ENCODE peak calls at places on chromosomes 16 and 17, in eight cellular contexts. One of them, this sample, is unnamed.

GRCh38 chr17:46878055-46878454 is 26.7 kb downstream of the WNT9B start:
- DNase-seq in cardiac fibroblast: no peak
- DNase-seq in cardiac muscle cell: no peak
- DNase-seq in heart right ventricle: peak
- DNase-seq in AG04450: no peak
- DNase-seq in left lung: peak
- DNase-seq in fibroblast of pulmonary artery: no peak
- DNase-seq in left ventricle myocardium inferior: peak
- DNase-seq in this sample: peak

GRCh38 chr17:38600416-38600815 is 5.3 kb downstream of the SRCIN1 start:
- DNase-seq in cardiac fibroblast: no peak
- DNase-seq in cardiac muscle cell: no peak
- DNase-seq in heart right ventricle: no peak
- DNase-seq in AG04450: no peak
- DNase-seq in left lung: no peak
- DNase-seq in fibroblast of pulmonary artery: no peak
- DNase-seq in left ventricle myocardium inferior: no peak
- DNase-seq in this sample: no peak

GRCh38 chr17:63702223-63702577 is 2.3 kb upstream of the LIMD2 start:
- DNase-seq in cardiac fibroblast: no peak
- DNase-seq in cardiac muscle cell: no peak
- DNase-seq in heart right ventricle: no peak
- DNase-seq in AG04450: no peak
- DNase-seq in left lung: peak
- DNase-seq in fibroblast of pulmonary artery: no peak
- DNase-seq in left ventricle myocardium inferior: no peak
- DNase-seq in this sample: no peak

GRCh38 chr16:87581867-87582220 is 20.5 kb upstream of the JPH3 start:
- DNase-seq in cardiac fibroblast: peak
- DNase-seq in cardiac muscle cell: no peak
- DNase-seq in heart right ventricle: peak
- DNase-seq in AG04450: peak
- DNase-seq in left lung: peak
- DNase-seq in fibroblast of pulmonary artery: peak
- DNase-seq in left ventricle myocardium inferior: peak
- DNase-seq in this sample: no peak

GRCh38 chr17:79924639-79924976 is 85.4 kb upstream of the CBX4 start:
- DNase-seq in cardiac fibroblast: no peak
- DNase-seq in cardiac muscle cell: no peak
- DNase-seq in heart right ventricle: no peak
- DNase-seq in AG04450: no peak
- DNase-seq in left lung: no peak
- DNase-seq in fibroblast of pulmonary artery: no peak
- DNase-seq in left ventricle myocardium inferior: no peak
- DNase-seq in this sample: no peak

GRCh38 chr17:31490019-31490383 is 98.5 kb downstream of the RAB11FIP4 start:
- DNase-seq in cardiac fibroblast: no peak
- DNase-seq in cardiac muscle cell: no peak
- DNase-seq in heart right ventricle: no peak
- DNase-seq in AG04450: no peak
- DNase-seq in left lung: no peak
- DNase-seq in fibroblast of pulmonary artery: no peak
- DNase-seq in left ventricle myocardium inferior: no peak
- DNase-seq in this sample: no peak

GRCh38 chr17:55527520-55528118 is 16.4 kb upstream of the SMIM36 start:
- DNase-seq in cardiac fibroblast: peak
- DNase-seq in cardiac muscle cell: peak
- DNase-seq in heart right ventricle: no peak
- DNase-seq in AG04450: peak
- DNase-seq in left lung: no peak
- DNase-seq in fibroblast of pulmonary artery: peak
- DNase-seq in left ventricle myocardium inferior: no peak
- DNase-seq in this sample: no peak

GRCh38 chr17:80861892-80862291 is 129.7 kb upstream of the CHMP6 start:
- DNase-seq in cardiac fibroblast: peak
- DNase-seq in cardiac muscle cell: peak
- DNase-seq in heart right ventricle: no peak
- DNase-seq in AG04450: no peak
- DNase-seq in left lung: peak
- DNase-seq in fibroblast of pulmonary artery: peak
- DNase-seq in left ventricle myocardium inferior: no peak
- DNase-seq in this sample: no peak

GRCh38 chr16:15971435-15971805 is 22.0 kb downstream of the ABCC1 start:
- DNase-seq in cardiac fibroblast: no peak
- DNase-seq in cardiac muscle cell: no peak
- DNase-seq in heart right ventricle: no peak
- DNase-seq in AG04450: no peak
- DNase-seq in left lung: no peak
- DNase-seq in fibroblast of pulmonary artery: no peak
- DNase-seq in left ventricle myocardium inferior: no peak
- DNase-seq in this sample: no peak

GRCh38 chr16:85888405-85889331 is 10.3 kb upstream of the IRF8 start:
- DNase-seq in cardiac fibroblast: peak
- DNase-seq in cardiac muscle cell: no peak
- DNase-seq in heart right ventricle: no peak
- DNase-seq in AG04450: no peak
- DNase-seq in left lung: no peak
- DNase-seq in fibroblast of pulmonary artery: peak
- DNase-seq in left ventricle myocardium inferior: no peak
- DNase-seq in this sample: peak

GRCh38 chr17:12896386-12896785 is 107.1 kb downstream of the ARHGAP44 start:
- DNase-seq in cardiac fibroblast: no peak
- DNase-seq in cardiac muscle cell: no peak
- DNase-seq in heart right ventricle: no peak
- DNase-seq in AG04450: no peak
- DNase-seq in left lung: no peak
- DNase-seq in fibroblast of pulmonary artery: no peak
- DNase-seq in left ventricle myocardium inferior: no peak
- DNase-seq in this sample: no peak

GRCh38 chr17:74368341-74369152 is 1.2 kb downstream of the GPR142 start:
- DNase-seq in cardiac fibroblast: peak
- DNase-seq in cardiac muscle cell: peak
- DNase-seq in heart right ventricle: peak
- DNase-seq in AG04450: no peak
- DNase-seq in left lung: peak
- DNase-seq in fibroblast of pulmonary artery: peak
- DNase-seq in left ventricle myocardium inferior: peak
- DNase-seq in this sample: peak

GRCh38 chr16:64167851-64168770 is 953.8 kb downstream of the CDH11 start:
- DNase-seq in cardiac fibroblast: no peak
- DNase-seq in cardiac muscle cell: no peak
- DNase-seq in heart right ventricle: no peak
- DNase-seq in AG04450: no peak
- DNase-seq in left lung: no peak
- DNase-seq in fibroblast of pulmonary artery: no peak
- DNase-seq in left ventricle myocardium inferior: no peak
- DNase-seq in this sample: no peak

GRCh38 chr17:41444640-41445039 is 3.9 kb upstream of the KRT38 start:
- DNase-seq in cardiac fibroblast: no peak
- DNase-seq in cardiac muscle cell: no peak
- DNase-seq in heart right ventricle: no peak
- DNase-seq in AG04450: no peak
- DNase-seq in left lung: no peak
- DNase-seq in fibroblast of pulmonary artery: no peak
- DNase-seq in left ventricle myocardium inferior: no peak
- DNase-seq in this sample: no peak

GRCh38 chr17:45940826-45941225 is 46.5 kb downstream of the MAPT start:
- DNase-seq in cardiac fibroblast: peak
- DNase-seq in cardiac muscle cell: no peak
- DNase-seq in heart right ventricle: no peak
- DNase-seq in AG04450: no peak
- DNase-seq in left lung: peak
- DNase-seq in fibroblast of pulmonary artery: no peak
- DNase-seq in left ventricle myocardium inferior: no peak
- DNase-seq in this sample: no peak

GRCh38 chr16:49467540-49468372 is 94.2 kb downstream of the C16orf78 start:
- DNase-seq in cardiac fibroblast: no peak
- DNase-seq in cardiac muscle cell: no peak
- DNase-seq in heart right ventricle: no peak
- DNase-seq in AG04450: no peak
- DNase-seq in left lung: no peak
- DNase-seq in fibroblast of pulmonary artery: no peak
- DNase-seq in left ventricle myocardium inferior: no peak
- DNase-seq in this sample: no peak

GRCh38 chr17:63698886-63699637 is 863 bp downstream of the LIMD2 start:
- DNase-seq in cardiac fibroblast: peak
- DNase-seq in cardiac muscle cell: no peak
- DNase-seq in heart right ventricle: peak
- DNase-seq in AG04450: no peak
- DNase-seq in left lung: peak
- DNase-seq in fibroblast of pulmonary artery: peak
- DNase-seq in left ventricle myocardium inferior: peak
- DNase-seq in this sample: peak

GRCh38 chr16:31351246-31351936 is 3.6 kb upstream of the ITGAX start:
- DNase-seq in cardiac fibroblast: no peak
- DNase-seq in cardiac muscle cell: no peak
- DNase-seq in heart right ventricle: no peak
- DNase-seq in AG04450: no peak
- DNase-seq in left lung: no peak
- DNase-seq in fibroblast of pulmonary artery: no peak
- DNase-seq in left ventricle myocardium inferior: no peak
- DNase-seq in this sample: peak

DNA sequence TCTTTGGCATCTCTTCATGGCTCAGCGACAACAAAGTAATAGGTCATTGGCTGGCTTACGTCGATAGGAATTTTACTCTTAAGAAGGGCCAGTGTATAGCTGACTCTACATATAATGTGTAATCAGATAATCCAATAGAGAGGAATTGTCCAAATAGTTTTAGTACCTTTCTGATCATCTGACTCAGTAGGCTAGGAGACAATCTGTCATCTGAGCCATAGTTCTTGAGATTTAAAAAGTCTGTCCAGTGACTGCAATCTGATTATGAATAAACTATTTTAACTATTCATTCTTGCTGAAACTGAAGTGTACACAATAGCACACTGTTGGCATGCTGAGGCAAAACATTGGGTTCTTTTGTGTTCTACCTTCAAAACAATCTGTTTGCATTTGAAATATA is 21.4 kb upstream of the NOL11 start:
- DNase-seq in cardiac fibroblast: no peak
- DNase-seq in cardiac muscle cell: no peak
- DNase-seq in heart right ventricle: no peak
- DNase-seq in AG04450: no peak
- DNase-seq in left lung: no peak
- DNase-seq in fibroblast of pulmonary artery: no peak
- DNase-seq in left ventricle myocardium inferior: no peak
- DNase-seq in this sample: no peak
- TF ChIP-seq CTCF in cardiac fibroblast: no peak
- TF ChIP-seq CTCF in cardiac muscle cell: no peak
- TF ChIP-seq CTCF in heart right ventricle: no peak
- TF ChIP-seq CTCF in AG04450: no peak
- TF ChIP-seq CTCF in left lung: no peak
- TF ChIP-seq CTCF in fibroblast of pulmonary artery: no peak
- TF ChIP-seq CTCF in left ventricle myocardium inferior: no peak
- TF ChIP-seq CTCF in this sample: no peak

DNA sequence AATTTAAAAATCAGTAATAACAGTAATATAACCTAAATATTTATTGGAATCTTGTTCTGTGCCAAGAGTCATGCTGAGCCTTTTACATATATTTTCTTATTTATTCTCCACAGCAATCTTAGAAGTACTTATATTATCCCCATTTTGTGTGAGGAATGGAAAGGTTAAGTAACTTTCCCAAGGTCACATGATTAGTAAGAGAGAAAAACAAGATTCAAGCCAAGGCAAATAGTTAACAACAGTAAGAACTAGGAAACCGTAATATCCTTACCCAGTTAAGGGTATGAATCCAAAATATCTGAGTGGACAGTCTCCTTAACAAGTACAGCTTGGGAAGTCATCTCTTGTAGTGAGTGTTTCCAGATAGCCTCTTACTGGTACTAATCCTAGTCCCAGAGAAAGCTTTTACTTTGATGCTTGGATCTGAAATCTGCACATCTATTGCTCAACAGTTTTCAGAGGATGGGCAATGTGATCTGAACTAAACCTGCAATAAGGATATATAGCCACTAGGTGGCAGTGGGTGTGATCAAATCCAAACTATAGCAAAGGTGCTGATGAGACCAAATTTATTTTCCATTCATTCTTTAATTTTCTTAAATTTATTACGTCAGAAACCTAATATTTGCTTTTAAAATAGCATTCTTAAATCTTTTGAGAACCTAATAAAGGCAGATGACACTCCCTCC is 23.3 kb downstream of the SHISA6 start:
- DNase-seq in cardiac fibroblast: no peak
- DNase-seq in cardiac muscle cell: no peak
- DNase-seq in heart right ventricle: no peak
- DNase-seq in AG04450: no peak
- DNase-seq in left lung: no peak
- DNase-seq in fibroblast of pulmonary artery: no peak
- DNase-seq in left ventricle myocardium inferior: no peak
- DNase-seq in this sample: no peak
- TF ChIP-seq CTCF in cardiac fibroblast: peak
- TF ChIP-seq CTCF in cardiac muscle cell: no peak
- TF ChIP-seq CTCF in heart right ventricle: peak
- TF ChIP-seq CTCF in AG04450: no peak
- TF ChIP-seq CTCF in left lung: no peak
- TF ChIP-seq CTCF in fibroblast of pulmonary artery: peak
- TF ChIP-seq CTCF in left ventricle myocardium inferior: no peak
- TF ChIP-seq CTCF in this sample: peak

DNA sequence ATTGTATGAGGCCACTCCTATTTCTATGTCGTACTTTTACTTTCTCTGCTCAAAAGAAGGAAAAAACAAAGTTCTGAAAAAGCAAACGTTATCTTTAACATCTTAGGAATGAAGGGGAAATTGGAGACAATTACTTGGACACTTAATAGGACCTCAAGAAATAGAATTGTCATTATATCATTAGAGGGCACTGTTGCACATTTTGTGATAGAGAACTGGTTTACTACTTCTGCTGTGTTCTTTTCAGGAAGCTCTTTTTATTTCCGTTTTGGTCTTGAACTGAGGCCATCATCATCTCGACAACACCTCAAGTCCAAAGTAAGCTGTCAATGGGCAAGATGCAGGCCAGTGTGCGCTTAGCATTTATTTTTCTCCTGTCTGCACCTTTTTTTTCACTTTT is 14.6 kb downstream of the COG4 start:
- DNase-seq in cardiac fibroblast: peak
- DNase-seq in cardiac muscle cell: no peak
- DNase-seq in heart right ventricle: no peak
- DNase-seq in AG04450: no peak
- DNase-seq in left lung: no peak
- DNase-seq in fibroblast of pulmonary artery: peak
- DNase-seq in left ventricle myocardium inferior: no peak
- DNase-seq in this sample: no peak
- TF ChIP-seq CTCF in cardiac fibroblast: no peak
- TF ChIP-seq CTCF in cardiac muscle cell: peak
- TF ChIP-seq CTCF in heart right ventricle: no peak
- TF ChIP-seq CTCF in AG04450: no peak
- TF ChIP-seq CTCF in left lung: no peak
- TF ChIP-seq CTCF in fibroblast of pulmonary artery: peak
- TF ChIP-seq CTCF in left ventricle myocardium inferior: peak
- TF ChIP-seq CTCF in this sample: peak

DNA sequence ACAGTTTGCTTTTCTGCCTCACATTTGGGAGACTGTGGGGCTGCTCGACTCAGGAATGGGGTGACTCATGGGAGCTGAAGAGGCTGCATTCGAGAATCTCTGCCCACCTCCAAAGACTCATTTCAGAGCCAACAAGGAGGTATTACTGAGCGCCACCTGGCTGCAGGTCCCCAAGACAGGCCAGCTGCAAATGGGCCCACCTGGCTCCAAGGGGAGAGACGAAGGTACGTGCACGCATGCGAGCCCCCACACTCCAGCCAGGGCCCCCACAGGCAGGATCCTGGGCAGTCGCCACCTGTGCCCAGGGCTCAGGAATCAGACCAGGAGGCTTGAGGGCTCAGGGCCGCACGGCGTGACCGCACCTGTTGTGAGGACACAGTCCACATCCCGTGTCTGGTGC is 6.0 kb downstream of the HAGHL start:
- DNase-seq in cardiac fibroblast: no peak
- DNase-seq in cardiac muscle cell: no peak
- DNase-seq in heart right ventricle: no peak
- DNase-seq in AG04450: no peak
- DNase-seq in left lung: no peak
- DNase-seq in fibroblast of pulmonary artery: no peak
- DNase-seq in left ventricle myocardium inferior: no peak
- DNase-seq in this sample: no peak
- TF ChIP-seq CTCF in cardiac fibroblast: no peak
- TF ChIP-seq CTCF in cardiac muscle cell: no peak
- TF ChIP-seq CTCF in heart right ventricle: no peak
- TF ChIP-seq CTCF in AG04450: no peak
- TF ChIP-seq CTCF in left lung: no peak
- TF ChIP-seq CTCF in fibroblast of pulmonary artery: no peak
- TF ChIP-seq CTCF in left ventricle myocardium inferior: no peak
- TF ChIP-seq CTCF in this sample: no peak

This sample was measured in CD14-positive monocyte.